ENCODE peak calls at places on chromosomes 3 and 15, in five cellular contexts. Y is GM06990, W is fibroblast of pulmonary artery, L is type B pancreatic cell, B is cardiac muscle cell. M is an unnamed sample.

GRCh38 chr15:31158858-31159569 is 57.5 kb upstream of the TRPM1 start:
- DNase-seq in Y (no peak), W (no peak), L (no peak), B (no peak), M (no peak)

GRCh38 chr3:4343258-4343657 is 40.1 kb downstream of the SETMAR start:
- DNase-seq in Y (no peak), W (no peak), L (no peak), B (no peak), M (no peak)

GRCh38 chr15:78878356-78878755 is 5.7 kb downstream of the MORF4L1 start:
- DNase-seq in Y (no peak), W (peak; percentile 30), L (no peak), B (peak; percentile 53), M (no peak)

GRCh38 chr15:79475312-79475711 is 43.2 kb downstream of the MINAR1 start:
- DNase-seq in Y (no peak), W (peak; percentile 11), L (no peak), B (no peak), M (no peak)

GRCh38 chr3:100268156-100268555 is 7.4 kb downstream of the TBC1D23 start:
- DNase-seq in Y (no peak), W (no peak), L (no peak), B (peak; percentile 5), M (no peak)

GRCh38 chr15:43878466-43878865 is 51.7 kb downstream of the WDR76 start:
- DNase-seq in Y (no peak), W (no peak), L (no peak), B (no peak), M (no peak)

GRCh38 chr3:184639351-184639750 is 72.5 kb downstream of the MAGEF1 start:
- DNase-seq in Y (no peak), W (no peak), L (no peak), B (no peak), M (no peak)

GRCh38 chr3:72338942-72339749 is 509.1 kb downstream of the SHQ1 start:
- DNase-seq in Y (no peak), W (peak; percentile 94), L (no peak), B (peak; percentile 90), M (no peak)

GRCh38 chr15:92197761-92198160 is 195.9 kb upstream of the ST8SIA2 start:
- DNase-seq in Y (no peak), W (no peak), L (no peak), B (no peak), M (no peak)

GRCh38 chr3:187740446-187741399 is 4.5 kb downstream of the BCL6 start:
- DNase-seq in Y (peak; percentile 51), W (peak; percentile 71), L (no peak), B (peak; percentile 78), M (peak; percentile 69)

GRCh38 chr3:16808393-16809107 is 76.2 kb upstream of the PLCL2 start:
- DNase-seq in Y (no peak), W (no peak), L (no peak), B (no peak), M (no peak)

GRCh38 chr3:58521917-58522680 is 14.9 kb downstream of the ACOX2 start:
- DNase-seq in Y (no peak), W (no peak), L (no peak), B (no peak), M (no peak)

GRCh38 chr15:43410572-43411214 is 39.8 kb downstream of the TUBGCP4 start:
- DNase-seq in Y (no peak), W (peak; percentile 70), L (no peak), B (peak; percentile 66), M (no peak)

GRCh38 chr3:106518516-106518915 is 649.7 kb upstream of the CBLB start:
- DNase-seq in Y (no peak), W (peak; percentile 52), L (no peak), B (peak; percentile 28), M (no peak)

GRCh38 chr3:47613723-47614122 is 35.1 kb upstream of the CSPG5 start:
- DNase-seq in Y (no peak), W (no peak), L (no peak), B (no peak), M (no peak)

GRCh38 chr3:195154111-195154791 is 116.7 kb downstream of the XXYLT1 start:
- DNase-seq in Y (no peak), W (peak; percentile 76), L (no peak), B (peak; percentile 64), M (no peak)

GRCh38 chr3:146899171-146899570 is 294.0 kb upstream of the PLSCR5 start:
- DNase-seq in Y (no peak), W (no peak), L (no peak), B (no peak), M (no peak)

GRCh38 chr3:69967156-69967555 is 32.4 kb upstream of the SAMMSON start:
- DNase-seq in Y (no peak), W (no peak), L (no peak), B (no peak), M (no peak)

GRCh38 chr15:70258369-70259029 is 160.8 kb upstream of the TLE3 start:
- DNase-seq in Y (peak; percentile 75), W (no peak), L (no peak), B (peak; percentile 21), M (peak; percentile 55)

GRCh38 chr3:170323371-170323770 is 34.1 kb upstream of the SKIL start:
- DNase-seq in Y (no peak), W (no peak), L (no peak), B (no peak), M (no peak)

GRCh38 chr3:189292667-189293478 is 121.1 kb downstream of the TPRG1 start:
- DNase-seq in Y (no peak), W (no peak), L (no peak), B (no peak), M (no peak)

GRCh38 chr15:73631915-73632669 is 1.1 kb downstream of the NPTN start:
- DNase-seq in Y (no peak), W (peak; percentile 75), L (no peak), B (peak; percentile 72), M (no peak)

GRCh38 chr3:47565861-47566550 is 12.7 kb downstream of the CSPG5 start:
- DNase-seq in Y (no peak), W (no peak), L (no peak), B (no peak), M (no peak)

GRCh38 chr15:55394694-55395093 is 13.5 kb downstream of the CCPG1 start:
- DNase-seq in Y (no peak), W (peak; percentile 50), L (no peak), B (peak; percentile 24), M (no peak)

GRCh38 chr3:186097663-186098451 is 11.0 kb downstream of the ETV5 start:
- DNase-seq in Y (no peak), W (peak; percentile 94), L (peak; percentile 80), B (peak; percentile 93), M (no peak)

GRCh38 chr15:42547926-42548257 is 701 bp downstream of the LRRC57 start:
- DNase-seq in Y (no peak), W (peak; percentile 45), L (no peak), B (peak; percentile 44), M (no peak)

GRCh38 chr3:37287776-37288175 is 113.4 kb upstream of the LRRFIP2 start:
- DNase-seq in Y (no peak), W (peak; percentile 40), L (no peak), B (no peak), M (no peak)

DNA sequence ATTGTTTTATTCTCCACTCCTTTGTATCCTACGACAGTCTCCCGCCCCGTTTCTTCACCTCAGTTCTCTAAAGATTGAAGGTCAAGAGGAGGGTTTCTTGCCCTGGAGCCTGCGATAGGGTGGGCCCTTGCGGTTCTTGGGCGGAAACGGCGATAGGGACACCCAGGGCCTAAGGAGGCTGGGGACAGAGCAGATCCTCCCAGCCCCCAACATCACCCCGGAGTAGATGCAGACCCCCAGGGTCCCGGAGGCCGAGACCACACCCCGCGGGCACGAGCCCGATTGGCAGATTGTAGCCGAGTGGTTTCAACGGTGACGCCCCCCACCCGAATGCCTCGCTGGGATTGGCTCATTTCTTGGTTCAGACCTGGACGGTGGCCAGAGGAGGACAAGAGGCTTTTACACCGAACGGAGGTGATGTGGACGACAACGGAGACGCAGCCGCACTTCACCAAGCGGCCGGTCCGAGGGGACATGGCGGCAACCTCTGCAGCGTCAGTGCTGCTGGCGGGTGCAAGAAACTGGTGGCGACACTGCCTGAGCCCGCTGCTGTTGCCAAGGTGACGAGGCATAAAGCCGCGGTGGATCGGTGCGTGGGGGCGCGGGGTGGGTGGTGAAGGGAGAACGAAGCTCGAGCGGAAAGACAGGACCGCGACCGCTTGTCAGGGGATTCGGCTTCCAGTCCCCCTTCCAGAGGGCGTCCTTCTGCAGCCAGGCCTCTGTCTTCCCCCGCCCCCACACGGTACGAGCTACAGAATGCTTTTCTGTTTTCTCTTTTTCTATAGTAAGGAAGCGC is 19.0 kb upstream of the MCF2L2 start:
- DNase-seq in Y (peak; percentile 81), W (peak; percentile 85), L (peak; percentile 95), B (peak; percentile 89), M (peak; percentile 84)
- TF ChIP-seq CTCF in Y (no peak), W (no peak), L (no peak), B (no peak), M (no peak)

GRCh38 chr15:39171944-39172368 is 408.9 kb upstream of the THBS1 start:
- DNase-seq in Y (no peak), W (peak; percentile 99), L (no peak), B (peak; percentile 97), M (no peak)
- TF ChIP-seq CTCF in Y (no peak), W (peak; percentile 60), L (peak; percentile 63), B (peak; percentile 51), M (no peak)

GRCh38 chr3:138942271-138942670 is 4.7 kb downstream of the FOXL2 start:
- DNase-seq in Y (no peak), W (no peak), L (no peak), B (no peak), M (no peak)

GRCh38 chr3:138939563-138940241 is 7.2 kb downstream of the FOXL2 start:
- DNase-seq in Y (no peak), W (no peak), L (no peak), B (no peak), M (no peak)

GRCh38 chr3:138940446-138940845 is 6.5 kb downstream of the FOXL2 start:
- DNase-seq in Y (no peak), W (no peak), L (no peak), B (no peak), M (no peak)

GRCh38 chr3:138942861-138943623 is 3.9 kb downstream of the FOXL2 start:
- DNase-seq in Y (no peak), W (no peak), L (no peak), B (no peak), M (no peak)

DNA sequence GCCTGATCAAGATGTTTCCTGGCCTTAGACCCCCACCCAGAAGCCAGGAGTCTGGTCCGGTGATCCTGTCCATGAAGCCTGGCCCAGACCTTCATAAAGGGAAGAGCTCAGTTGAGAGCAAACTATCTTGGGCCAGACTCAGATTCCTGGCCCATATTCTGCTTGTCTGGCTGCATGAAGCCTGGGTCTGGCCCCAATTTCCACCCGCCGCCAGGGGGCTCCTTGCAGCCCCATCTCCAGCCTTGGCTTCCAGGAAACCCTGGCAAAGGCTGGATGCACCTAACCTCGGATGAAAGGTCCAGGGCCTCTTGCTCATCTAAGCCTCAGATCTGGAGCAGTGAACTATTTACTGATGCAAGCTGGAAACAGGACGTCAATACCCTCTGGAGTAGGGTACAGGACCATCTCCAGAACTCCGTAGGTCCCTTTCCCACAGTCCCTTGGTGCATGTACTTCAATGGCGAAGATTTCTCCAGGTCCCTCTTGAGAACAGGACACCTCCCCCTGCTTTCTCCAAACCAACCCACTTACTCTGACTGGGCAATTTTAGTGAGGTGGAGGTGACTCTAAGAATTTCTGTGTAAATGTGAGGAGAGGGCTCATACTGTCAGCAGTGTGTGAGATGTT is 5.6 kb downstream of the FOXL2 start:
- DNase-seq in Y (no peak), W (peak; percentile 66), L (no peak), B (peak; percentile 77), M (no peak)
- TF ChIP-seq CTCF in Y (peak; percentile 78), W (peak; percentile 74), L (peak; percentile 78), B (peak; percentile 78), M (peak; percentile 24)

DNA sequence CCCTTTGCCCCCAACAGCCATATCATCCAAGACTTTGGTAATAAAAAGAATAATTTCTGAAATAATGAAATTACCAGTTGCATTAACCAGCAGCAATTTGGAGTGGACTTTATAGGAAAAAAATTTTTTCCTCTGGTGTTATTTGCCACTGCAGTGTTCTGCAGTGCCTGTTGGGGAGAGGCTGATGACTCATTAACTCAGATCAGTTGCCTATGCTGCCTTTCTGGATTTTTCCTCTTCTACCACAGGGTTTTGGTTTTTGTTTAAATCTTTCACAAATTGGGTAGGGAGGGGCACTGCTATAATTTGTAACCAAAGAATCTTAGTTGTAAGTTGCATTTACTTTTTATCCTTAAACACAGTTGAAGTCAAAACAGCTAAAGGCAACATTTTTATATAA is 22.7 kb downstream of the ATP6V1A start:
- DNase-seq in Y (no peak), W (peak; percentile 51), L (no peak), B (peak; percentile 53), M (peak; percentile 17)
- TF ChIP-seq CTCF in Y (no peak), W (peak; percentile 17), L (no peak), B (no peak), M (no peak)

M was measured in GM20000.